ENCODE peak calls at places on chromosomes 13 and 19, in seven cellular contexts. S is breast epithelium, O is WTC11, T is glutamatergic neuron, D is fibroblast of lung, G is upper lobe of right lung, A is nephron progenitor cell. X is an unnamed sample.

GRCh38 chr19:8336072-8336569 is 6.9 kb downstream of the KANK3 start:
- DNase-seq in S (no peak), O (no peak), T (no peak), D (no peak), G (no peak), A (no peak), X (no peak)

GRCh38 chr13:98454389-98454881 is 122.5 kb downstream of the STK24 start:
- DNase-seq in S (no peak), O (no peak), T (no peak), D (peak), G (no peak), A (no peak), X (no peak)

GRCh38 chr19:45056831-45057230 is 18.0 kb downstream of the CLASRP start:
- DNase-seq in S (no peak), O (no peak), T (no peak), D (no peak), G (no peak), A (no peak), X (no peak)

GRCh38 chr13:105518086-105518485 is 1017.4 kb downstream of the EFNB2 start:
- DNase-seq in S (no peak), O (no peak), T (no peak), D (no peak), G (no peak), A (no peak), X (no peak)

GRCh38 chr13:78194904-78195639 is 276.4 kb upstream of the EDNRB start:
- DNase-seq in S (no peak), O (no peak), T (no peak), D (peak), G (no peak), A (no peak), X (no peak)

GRCh38 chr19:33214621-33215020 is 11.0 kb downstream of the SLC7A10 start:
- DNase-seq in S (no peak), O (peak), T (peak), D (peak), G (no peak), A (peak), X (peak)

GRCh38 chr19:55600336-55601028 is 394 bp downstream of the ZNF524 start:
- DNase-seq in S (peak), O (peak), T (peak), D (no peak), G (no peak), A (no peak), X (peak)

GRCh38 chr13:106096661-106097092 is 438.8 kb downstream of the EFNB2 start:
- DNase-seq in S (no peak), O (no peak), T (no peak), D (peak), G (no peak), A (no peak), X (no peak)

GRCh38 chr19:41740415-41741243 is 14.7 kb upstream of the CEACAM6 start:
- DNase-seq in S (no peak), O (no peak), T (no peak), D (no peak), G (no peak), A (no peak), X (no peak)

GRCh38 chr13:40164137-40164536 is 502.3 kb downstream of the FOXO1 start:
- DNase-seq in S (no peak), O (no peak), T (no peak), D (peak), G (no peak), A (no peak), X (no peak)

GRCh38 chr19:681029-681626 is 4.9 kb downstream of the FSTL3 start:
- DNase-seq in S (no peak), O (peak), T (peak), D (no peak), G (peak), A (peak), X (no peak)

GRCh38 chr13:48475230-48475629 is 57.6 kb downstream of the RCBTB2 start:
- DNase-seq in S (no peak), O (no peak), T (no peak), D (no peak), G (no peak), A (no peak), X (no peak)

GRCh38 chr13:102597029-102598015 is 536 bp downstream of the TPP2 start:
- DNase-seq in S (no peak), O (no peak), T (peak), D (peak), G (no peak), A (peak), X (no peak)

GRCh38 chr19:55753401-55753800 is 5.5 kb upstream of the RFPL4A start:
- DNase-seq in S (no peak), O (no peak), T (no peak), D (no peak), G (no peak), A (no peak), X (no peak)

GRCh38 chr13:109747524-109747923 is 38.9 kb downstream of the IRS2 start:
- DNase-seq in S (no peak), O (no peak), T (no peak), D (peak), G (no peak), A (no peak), X (no peak)

GRCh38 chr19:27679399-27679798 is 1533.6 kb downstream of the UQCRFS1 start:
- DNase-seq in S (no peak), O (no peak), T (no peak), D (no peak), G (no peak), A (no peak), X (no peak)

GRCh38 chr19:43584484-43584883 is 8.9 kb downstream of the PINLYP start:
- DNase-seq in S (no peak), O (no peak), T (no peak), D (no peak), G (no peak), A (no peak), X (no peak)

GRCh38 chr13:112435973-112436372 is 59.8 kb downstream of the SPACA7 start:
- DNase-seq in S (no peak), O (no peak), T (no peak), D (no peak), G (no peak), A (no peak), X (no peak)

GRCh38 chr19:956747-957451 is 27.2 kb upstream of the WDR18 start:
- DNase-seq in S (no peak), O (peak), T (peak), D (peak), G (no peak), A (no peak), X (no peak)

GRCh38 chr19:54312436-54313362 is at the start of gene LILRA5:
- DNase-seq in S (no peak), O (no peak), T (no peak), D (no peak), G (no peak), A (no peak), X (no peak)

GRCh38 chr13:44790289-44790688 is 199.0 kb downstream of the NUFIP1 start:
- DNase-seq in S (no peak), O (peak), T (no peak), D (no peak), G (no peak), A (no peak), X (no peak)

GRCh38 chr19:54448037-54448773 is 794 bp upstream of the LENG8 start:
- DNase-seq in S (peak), O (peak), T (peak), D (peak), G (peak), A (peak), X (no peak)

GRCh38 chr13:33016414-33017409 is at the start of gene KL:
- DNase-seq in S (no peak), O (peak), T (peak), D (no peak), G (peak), A (peak), X (no peak)

GRCh38 chr19:11453468-11454341 is 18.3 kb downstream of the PRKCSH start:
- DNase-seq in S (no peak), O (peak), T (peak), D (no peak), G (no peak), A (no peak), X (peak)

GRCh38 chr13:34506796-34507195 is 435.3 kb upstream of the NBEA start:
- DNase-seq in S (no peak), O (no peak), T (no peak), D (no peak), G (no peak), A (no peak), X (no peak)

GRCh38 chr13:19601749-19602725 is 31.4 kb upstream of the MPHOSPH8 start:
- DNase-seq in S (no peak), O (peak), T (peak), D (peak), G (peak), A (peak), X (peak)

GRCh38 chr13:20518652-20519051 is 7.0 kb downstream of the CRYL1 start:
- DNase-seq in S (no peak), O (no peak), T (no peak), D (no peak), G (no peak), A (no peak), X (no peak)

GRCh38 chr19:50058425-50058824 is 32.6 kb downstream of the ZNF473 start:
- DNase-seq in S (no peak), O (no peak), T (no peak), D (no peak), G (no peak), A (no peak), X (no peak)

GRCh38 chr13:75512253-75512652 is 25.4 kb downstream of the COMMD6 start:
- DNase-seq in S (no peak), O (no peak), T (no peak), D (no peak), G (no peak), A (no peak), X (no peak)

GRCh38 chr13:45207319-45207718 is 6.5 kb upstream of the KCTD4 start:
- DNase-seq in S (no peak), O (no peak), T (no peak), D (no peak), G (no peak), A (no peak), X (no peak)

GRCh38 chr19:52297601-52298358 is 811 bp downstream of the ZNF480 start:
- DNase-seq in S (no peak), O (no peak), T (peak), D (peak), G (no peak), A (peak), X (no peak)

GRCh38 chr13:40377783-40378182 is 288.7 kb downstream of the FOXO1 start:
- DNase-seq in S (no peak), O (no peak), T (no peak), D (peak), G (no peak), A (no peak), X (no peak)

GRCh38 chr13:106990594-106990993 is 422.7 kb upstream of the ARGLU1 start:
- DNase-seq in S (no peak), O (no peak), T (no peak), D (no peak), G (no peak), A (no peak), X (no peak)

GRCh38 chr13:101634142-101634541 is 181.7 kb downstream of the ITGBL1 start:
- DNase-seq in S (no peak), O (no peak), T (no peak), D (no peak), G (no peak), A (no peak), X (no peak)

GRCh38 chr19:17214531-17215124 is 529 bp upstream of the USE1 start:
- DNase-seq in S (no peak), O (no peak), T (no peak), D (no peak), G (no peak), A (no peak), X (no peak)

GRCh38 chr19:35355851-35356460 is 2.3 kb upstream of the FFAR3 start:
- DNase-seq in S (no peak), O (no peak), T (no peak), D (peak), G (peak), A (no peak), X (no peak)

GRCh38 chr13:66634384-66634783 is 595.8 kb downstream of the PCDH9 start:
- DNase-seq in S (no peak), O (no peak), T (no peak), D (no peak), G (no peak), A (no peak), X (no peak)

GRCh38 chr19:5369962-5370367 is 29.4 kb upstream of the PTPRS start:
- DNase-seq in S (no peak), O (peak), T (peak), D (peak), G (peak), A (peak), X (peak)
- TF ChIP-seq CTCF in S (no peak), O (peak), T (peak), D (peak), G (peak), A (peak), X (peak)

GRCh38 chr13:70339738-70340137 is 231.5 kb upstream of the KLHL1 start:
- DNase-seq in S (no peak), O (peak), T (peak), D (no peak), G (no peak), A (peak), X (no peak)
- TF ChIP-seq CTCF in S (no peak), O (peak), T (peak), D (no peak), G (no peak), A (peak), X (peak)

DNA sequence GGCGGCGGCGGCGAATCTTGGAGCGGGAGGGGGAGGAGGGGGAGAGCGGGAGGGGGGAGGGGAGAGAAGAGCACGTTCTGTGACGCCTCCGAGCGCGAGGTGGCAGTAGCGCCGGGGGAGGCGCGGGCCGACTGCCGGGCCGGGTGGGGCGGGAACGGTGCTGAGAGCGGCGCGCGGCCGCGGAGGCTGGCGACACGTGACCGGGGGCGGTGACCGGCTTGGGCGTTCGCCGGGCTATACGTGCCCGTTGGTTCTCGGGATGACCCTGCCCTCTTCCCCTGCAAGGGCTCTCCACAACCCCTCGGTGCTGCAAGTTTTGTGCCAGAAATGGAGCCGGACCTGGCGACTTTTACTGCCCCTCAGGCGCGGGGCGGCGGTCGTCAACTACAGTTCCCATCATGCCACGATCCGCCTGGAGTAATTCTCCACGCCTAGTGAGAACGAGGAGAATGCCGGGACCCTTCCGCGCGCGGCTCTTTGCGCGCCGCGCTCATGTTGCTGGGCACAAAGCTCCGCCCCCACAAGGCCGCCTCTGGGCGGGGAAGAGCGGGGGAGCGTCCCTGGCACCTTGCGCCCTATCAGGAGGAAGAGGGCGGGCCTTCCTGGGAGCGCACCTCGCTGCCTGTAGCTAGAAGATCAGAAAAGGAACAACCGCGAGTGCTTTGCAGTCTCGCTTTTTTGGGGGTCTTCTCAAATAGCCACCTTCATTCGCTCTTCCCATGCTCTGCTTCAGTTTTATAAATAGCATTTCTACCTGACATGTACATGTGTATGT is at the start of gene KPNA3:
- DNase-seq in S (peak), O (peak), T (peak), D (peak), G (peak), A (peak), X (peak)
- TF ChIP-seq CTCF in S (no peak), O (no peak), T (no peak), D (no peak), G (no peak), A (no peak), X (peak)

GRCh38 chr13:113769106-113769505 is 10.1 kb downstream of the TMEM255B start:
- DNase-seq in S (no peak), O (no peak), T (no peak), D (no peak), G (peak), A (no peak), X (no peak)

GRCh38 chr13:113765241-113765910 is 6.3 kb downstream of the TMEM255B start:
- DNase-seq in S (no peak), O (no peak), T (no peak), D (no peak), G (peak), A (no peak), X (no peak)

GRCh38 chr13:113766035-113766800 is 7.2 kb downstream of the TMEM255B start:
- DNase-seq in S (no peak), O (no peak), T (no peak), D (no peak), G (peak), A (no peak), X (no peak)

GRCh38 chr13:113768018-113768905 is 9.2 kb downstream of the TMEM255B start:
- DNase-seq in S (no peak), O (no peak), T (no peak), D (no peak), G (peak), A (no peak), X (no peak)

DNA sequence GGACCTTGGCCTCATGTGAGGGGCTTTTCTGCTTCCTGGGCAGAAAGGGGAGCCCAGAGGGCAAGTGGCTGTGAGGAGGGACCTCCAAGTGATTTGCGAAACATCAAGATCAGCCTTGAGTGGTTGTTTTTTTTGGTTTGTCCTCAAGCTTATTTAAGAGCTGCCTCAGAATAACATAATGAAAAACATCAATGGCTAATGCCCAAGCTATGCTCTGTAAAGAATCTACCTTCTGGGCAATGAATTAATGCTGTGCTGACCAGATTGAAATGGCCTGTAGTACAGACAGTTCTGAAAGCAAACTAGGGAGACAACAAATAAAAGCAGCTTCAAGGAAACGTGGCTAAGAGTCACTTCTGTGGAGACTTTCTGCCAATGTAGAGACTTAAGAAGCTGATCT is 8.3 kb downstream of the TMEM255B start:
- DNase-seq in S (no peak), O (no peak), T (no peak), D (no peak), G (no peak), A (no peak), X (no peak)
- TF ChIP-seq CTCF in S (no peak), O (no peak), T (no peak), D (no peak), G (no peak), A (no peak), X (no peak)

GRCh38 chr19:39223703-39224279 is 19.7 kb upstream of the SYCN start:
- DNase-seq in S (no peak), O (peak), T (no peak), D (peak), G (no peak), A (peak), X (no peak)

GRCh38 chr19:39217094-39217493 is 13.0 kb upstream of the SYCN start:
- DNase-seq in S (no peak), O (no peak), T (no peak), D (no peak), G (no peak), A (no peak), X (no peak)

GRCh38 chr19:39218230-39219007 is 14.4 kb upstream of the SYCN start:
- DNase-seq in S (no peak), O (no peak), T (no peak), D (no peak), G (no peak), A (no peak), X (no peak)
- TF ChIP-seq CTCF in S (no peak), O (no peak), T (no peak), D (no peak), G (no peak), A (no peak), X (no peak)

GRCh38 chr19:18672606-18673337 is 10.7 kb upstream of the CRTC1 start:
- DNase-seq in S (no peak), O (no peak), T (no peak), D (peak), G (no peak), A (no peak), X (no peak)
- TF ChIP-seq CTCF in S (no peak), O (no peak), T (no peak), D (peak), G (peak), A (no peak), X (no peak)

DNA sequence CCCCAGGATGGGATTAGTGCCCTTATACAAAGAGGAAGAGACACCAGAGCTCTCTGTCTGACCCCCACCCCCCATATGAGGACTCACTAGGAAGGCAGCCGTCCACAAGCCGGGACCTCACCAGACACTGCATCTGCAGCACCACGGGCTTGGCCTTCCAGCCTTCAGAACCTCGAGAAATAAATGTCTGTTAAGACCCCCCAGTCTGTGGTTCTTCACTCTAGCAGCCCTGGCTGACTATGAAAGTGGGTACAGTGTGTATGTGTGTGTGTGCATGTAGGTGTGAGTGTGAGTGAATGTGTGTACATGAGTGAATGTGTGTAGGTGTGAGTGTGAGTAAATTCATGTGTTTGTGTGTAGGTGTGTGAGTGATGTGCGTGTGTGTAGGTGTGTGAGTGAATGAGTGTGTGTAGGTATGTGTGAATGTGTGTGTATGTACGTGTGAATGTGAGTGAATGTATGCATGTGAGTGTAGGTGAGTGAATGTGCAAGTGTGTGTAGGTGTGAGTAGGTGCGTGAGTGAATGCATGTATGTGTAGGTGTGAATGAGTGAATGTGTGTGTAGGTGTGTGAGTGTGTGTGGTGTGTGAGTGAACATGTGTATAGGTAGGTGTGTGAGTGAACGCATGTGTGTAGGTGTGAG is 201.6 kb upstream of the ZNF536 start:
- DNase-seq in S (no peak), O (no peak), T (no peak), D (no peak), G (no peak), A (no peak), X (no peak)
- TF ChIP-seq CTCF in S (no peak), O (no peak), T (no peak), D (no peak), G (no peak), A (no peak), X (no peak)

GRCh38 chr13:80361883-80362327 is 21.0 kb upstream of the SPRY2 start:
- DNase-seq in S (no peak), O (no peak), T (no peak), D (no peak), G (no peak), A (peak), X (no peak)
- TF ChIP-seq CTCF in S (no peak), O (no peak), T (no peak), D (no peak), G (no peak), A (no peak), X (no peak)

GRCh38 chr13:99658266-99658991 is 157.2 kb downstream of the TM9SF2 start:
- DNase-seq in S (peak), O (peak), T (peak), D (peak), G (peak), A (peak), X (no peak)
- TF ChIP-seq CTCF in S (no peak), O (no peak), T (no peak), D (peak), G (peak), A (peak), X (peak)

X was measured in D721Med.